ENCODE peak calls at places on chromosomes 11 and 22, in seven cellular contexts. M is neuronal stem cell, A is mucosa of descending colon, C is colonic mucosa, K is ascending aorta, O is pancreas, T is neural progenitor cell. R is an unnamed sample. For H3K36me3, the result is how much of the 10 kb centered on the place peaks cover.

GRCh38 chr11:104853276-104853675 is 45.0 kb downstream of the CASP12 start:
- DNase-seq in M (no peak), A (no peak), C (no peak), K (no peak), O (no peak), T (no peak), R (no peak)

GRCh38 chr11:82996966-82997606 is 74.6 kb downstream of the RAB30 start:
- DNase-seq in M (no peak), A (peak), C (peak), K (no peak), O (no peak), T (no peak), R (peak)

GRCh38 chr22:40220316-40221054 is 42.8 kb downstream of the TNRC6B start:
- DNase-seq in M (no peak), A (no peak), C (no peak), K (no peak), O (no peak), T (no peak), R (no peak)

GRCh38 chr22:29702931-29703594 is 16.7 kb upstream of the CABP7 start:
- DNase-seq in M (no peak), A (no peak), C (no peak), K (no peak), O (peak), T (peak), R (no peak)

GRCh38 chr22:46086577-46087335 is 63.6 kb upstream of the PPARA start:
- DNase-seq in M (no peak), A (peak), C (no peak), K (peak), O (peak), T (no peak), R (no peak)

GRCh38 chr11:18731427-18731826 is 5.4 kb upstream of the IGSF22 start:
- DNase-seq in M (no peak), A (no peak), C (no peak), K (no peak), O (no peak), T (no peak), R (no peak)

GRCh38 chr11:57815476-57815875 is 53.9 kb downstream of the CTNND1 start:
- DNase-seq in M (no peak), A (no peak), C (no peak), K (no peak), O (no peak), T (no peak), R (no peak)

GRCh38 chr11:66123902-66124301 is 53.8 kb downstream of the PACS1 start:
- DNase-seq in M (no peak), A (no peak), C (peak), K (no peak), O (no peak), T (no peak), R (no peak)

GRCh38 chr22:38432264-38432663 is 22.7 kb downstream of the KCNJ4 start:
- DNase-seq in M (no peak), A (no peak), C (no peak), K (no peak), O (no peak), T (no peak), R (no peak)

GRCh38 chr22:22344430-22344829 is 99.8 kb downstream of the VPREB1 start:
- DNase-seq in M (no peak), A (no peak), C (no peak), K (no peak), O (no peak), T (no peak), R (no peak)

GRCh38 chr22:36253523-36254490 is 874 bp downstream of the APOL1 start:
- DNase-seq in M (no peak), A (no peak), C (no peak), K (no peak), O (no peak), T (no peak), R (peak)

GRCh38 chr11:2850366-2850765 is 35.2 kb downstream of the CDKN1C start:
- DNase-seq in M (peak), A (no peak), C (no peak), K (no peak), O (no peak), T (peak), R (no peak)

GRCh38 chr11:79973701-79974626 is 533.1 kb upstream of the TENM4 start:
- DNase-seq in M (peak), A (no peak), C (no peak), K (no peak), O (no peak), T (peak), R (no peak)

GRCh38 chr11:124740277-124740882 is 638 bp downstream of the NRGN start:
- DNase-seq in M (no peak), A (peak), C (no peak), K (no peak), O (no peak), T (peak), R (no peak)

GRCh38 chr11:67053896-67054850 is 2.5 kb upstream of the RHOD start:
- DNase-seq in M (peak), A (peak), C (peak), K (peak), O (no peak), T (peak), R (peak)

GRCh38 chr11:114296190-114296978 is at the start of gene NNMT:
- DNase-seq in M (no peak), A (peak), C (peak), K (peak), O (no peak), T (no peak), R (peak)

GRCh38 chr22:32202539-32203180 is 2.2 kb downstream of the RFPL2 start:
- DNase-seq in M (peak), A (peak), C (peak), K (no peak), O (peak), T (peak), R (peak)

GRCh38 chr11:8906629-8907028 is 4.4 kb upstream of the AKIP1 start:
- DNase-seq in M (no peak), A (no peak), C (no peak), K (no peak), O (no peak), T (no peak), R (no peak)

GRCh38 chr11:618856-619624 is 3.3 kb upstream of the IRF7 start:
- DNase-seq in M (no peak), A (peak), C (no peak), K (no peak), O (peak), T (no peak), R (no peak)
- H3K36me3 ChIP-seq in M (under half), A (under half), C (under half), K (under half), O (under half), T (under half), R (under half)

GRCh38 chr11:46437106-46437689 is 45.6 kb upstream of the CHRM4 start:
- DNase-seq in M (no peak), A (no peak), C (no peak), K (no peak), O (no peak), T (no peak), R (no peak)

GRCh38 chr11:46436113-46436512 is 44.5 kb upstream of the CHRM4 start:
- DNase-seq in M (no peak), A (no peak), C (no peak), K (no peak), O (no peak), T (no peak), R (no peak)

GRCh38 chr11:46435679-46436078 is 44.1 kb upstream of the CHRM4 start:
- DNase-seq in M (no peak), A (no peak), C (no peak), K (no peak), O (no peak), T (no peak), R (no peak)

GRCh38 chr11:46438211-46438610 is 46.6 kb upstream of the CHRM4 start:
- DNase-seq in M (no peak), A (no peak), C (no peak), K (no peak), O (no peak), T (no peak), R (no peak)
- H3K36me3 ChIP-seq in M (under half), A (under half), C (under half), K (under half), O (under half), T (under half), R (under half)

GRCh38 chr11:115338476-115338875 is 165.7 kb downstream of the CADM1 start:
- DNase-seq in M (no peak), A (no peak), C (no peak), K (no peak), O (no peak), T (no peak), R (no peak)

GRCh38 chr11:115345840-115346239 is 158.4 kb downstream of the CADM1 start:
- DNase-seq in M (no peak), A (no peak), C (no peak), K (no peak), O (no peak), T (no peak), R (no peak)

GRCh38 chr11:115342142-115342541 is 162.1 kb downstream of the CADM1 start:
- DNase-seq in M (no peak), A (no peak), C (no peak), K (no peak), O (no peak), T (no peak), R (no peak)

GRCh38 chr11:115334932-115335788 is 169.1 kb downstream of the CADM1 start:
- DNase-seq in M (peak), A (no peak), C (no peak), K (no peak), O (no peak), T (peak), R (no peak)

DNA sequence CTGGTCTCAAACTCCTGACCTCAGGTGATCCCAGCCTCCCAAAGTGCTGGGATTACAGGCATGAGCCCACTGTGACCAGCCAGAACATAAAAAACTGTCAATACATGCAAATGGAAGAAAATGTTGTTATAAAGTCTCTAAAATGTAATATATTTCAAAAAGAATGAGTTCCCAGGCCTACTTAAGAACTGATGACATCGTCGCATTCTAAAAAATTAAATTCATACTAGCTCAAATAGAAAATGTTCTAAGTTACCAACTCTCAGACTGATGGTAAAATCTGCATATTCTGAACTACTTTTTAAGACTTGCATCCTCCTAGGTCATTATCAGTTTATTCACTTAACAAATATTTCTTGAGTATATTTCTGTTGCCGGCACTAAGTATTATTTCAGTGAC is 163.3 kb downstream of the CADM1 start:
- DNase-seq in M (no peak), A (no peak), C (no peak), K (no peak), O (no peak), T (no peak), R (no peak)
- H3K36me3 ChIP-seq in M (under half), A (under half), C (under half), K (under half), O (under half), T (under half), R (under half)

DNA sequence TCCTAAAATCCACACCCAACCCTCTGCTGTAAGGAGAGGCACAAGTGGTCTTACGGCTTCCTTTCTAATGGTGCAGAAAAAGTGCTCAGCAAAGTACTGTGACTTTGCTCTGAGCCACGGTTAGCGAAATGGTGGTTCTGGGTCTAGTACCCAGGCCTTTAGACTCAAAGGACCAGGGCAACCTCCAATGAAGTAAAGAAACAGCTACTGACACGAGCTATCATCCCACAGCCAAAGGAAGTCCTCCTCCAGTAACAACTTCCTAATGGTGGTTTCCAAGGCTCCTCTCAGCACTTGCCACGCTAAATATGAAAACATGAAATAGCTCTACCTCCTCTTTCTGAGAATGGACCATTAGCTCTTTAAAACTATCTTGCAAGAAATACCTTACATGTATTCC is 122.5 kb downstream of the ETS1 start:
- DNase-seq in M (no peak), A (no peak), C (no peak), K (no peak), O (no peak), T (no peak), R (no peak)
- H3K36me3 ChIP-seq in M (under half), A (under half), C (under half), K (under half), O (under half), T (under half), R (under half)

GRCh38 chr11:108886608-108887007 is 221.7 kb downstream of the DDX10 start:
- DNase-seq in M (no peak), A (no peak), C (no peak), K (no peak), O (no peak), T (no peak), R (no peak)

GRCh38 chr11:108882211-108882831 is 217.5 kb downstream of the DDX10 start:
- DNase-seq in M (no peak), A (no peak), C (no peak), K (no peak), O (no peak), T (no peak), R (no peak)

GRCh38 chr11:108880510-108880909 is 215.6 kb downstream of the DDX10 start:
- DNase-seq in M (no peak), A (no peak), C (no peak), K (no peak), O (no peak), T (no peak), R (no peak)

DNA sequence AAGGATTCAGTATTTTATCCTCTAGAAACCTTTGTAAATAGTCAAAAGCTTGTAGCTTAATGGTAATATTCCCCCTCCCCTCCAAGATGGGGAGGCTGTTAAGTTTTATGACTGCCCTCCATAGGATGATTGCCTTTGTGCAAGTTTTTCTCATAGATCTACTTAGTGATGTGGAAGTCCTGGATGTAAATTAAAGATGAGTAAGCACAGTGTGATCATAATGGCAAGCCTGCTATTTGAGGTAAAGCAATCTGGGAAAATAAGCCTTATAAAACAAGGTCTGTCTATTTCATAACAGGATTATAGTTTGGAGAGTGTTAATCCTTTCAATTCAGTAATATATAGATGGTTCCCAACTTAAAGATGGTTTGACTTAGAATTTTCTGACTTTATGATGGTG is 216.3 kb downstream of the DDX10 start:
- DNase-seq in M (no peak), A (no peak), C (no peak), K (no peak), O (no peak), T (no peak), R (no peak)
- H3K36me3 ChIP-seq in M (under half), A (under half), C (under half), K (under half), O (under half), T (under half), R (under half)

DNA sequence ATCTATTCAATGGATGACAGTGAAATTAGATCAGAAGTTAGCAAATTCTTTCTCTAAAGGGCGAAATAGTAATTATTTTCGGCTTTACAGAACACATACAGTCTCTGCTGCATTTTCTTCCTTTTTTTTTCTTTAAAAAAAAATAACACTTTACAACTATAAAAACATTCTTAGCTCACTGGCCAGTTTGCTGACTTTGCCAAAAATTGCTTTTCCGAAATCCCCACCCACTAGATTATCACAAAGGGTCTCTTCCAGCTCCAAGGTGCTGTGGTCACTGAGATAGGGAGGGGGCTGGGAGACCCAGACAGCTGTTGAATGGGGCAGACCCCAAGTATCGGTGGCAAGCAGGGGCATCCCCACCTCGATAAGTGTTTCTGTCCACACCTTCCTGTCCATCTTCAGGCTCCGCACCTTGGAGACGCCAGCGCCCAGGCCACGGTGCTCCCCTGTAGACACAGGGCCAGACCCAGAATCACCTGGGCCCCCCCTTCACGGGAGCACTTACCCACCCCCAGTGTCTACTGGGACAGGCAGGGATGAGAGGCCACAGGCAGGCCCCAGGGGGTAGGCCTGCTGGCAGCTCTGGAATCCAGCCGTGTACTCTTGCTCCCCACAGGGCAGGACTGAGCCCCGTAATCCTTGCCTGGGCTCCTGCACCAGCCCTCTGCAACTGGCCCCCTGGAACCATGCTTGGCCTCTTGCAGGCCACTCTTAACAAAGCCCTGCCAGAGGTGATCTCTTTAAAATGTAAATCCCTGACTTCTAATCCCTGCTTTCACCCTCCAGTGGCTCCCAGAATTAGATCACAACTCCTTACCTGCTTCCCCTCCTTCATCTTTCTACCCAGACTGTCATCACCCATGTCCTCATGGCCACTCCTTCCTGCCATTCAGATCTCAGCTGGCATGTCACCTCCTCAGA is 31.5 kb upstream of the PDE2A start:
- DNase-seq in M (no peak), A (no peak), C (no peak), K (no peak), O (no peak), T (peak), R (no peak)
- H3K36me3 ChIP-seq in M (under half), A (under half), C (under half), K (half or more), O (under half), T (under half), R (under half)